ENCODE peak calls at places on chromosomes 5 and 9, in eight cellular contexts. L is IMR-90, O is mesenchymal stem cell, R is GM23248, D is mammary epithelial cell, C is PC-3, E is neural progenitor cell, A is fibroblast of lung. H is an unnamed sample.

GRCh38 chr5:153672347-153673090 is 182.0 kb downstream of the GRIA1 start:
- DNase-seq in A (peak; percentile 17), C (no peak), E (no peak), L (no peak), O (no peak), D (no peak), R (peak; percentile 29), H (no peak)

GRCh38 chr5:170246471-170246870 is 13.7 kb downstream of the C5orf58 start:
- DNase-seq in D (no peak), L (no peak), R (no peak), A (no peak), E (no peak), O (no peak), C (no peak), H (no peak)

GRCh38 chr5:139658928-139659667 is 10.9 kb downstream of the CXXC5 start:
- DNase-seq in E (peak; percentile 55), A (peak; percentile 60), D (peak; percentile 62), L (peak; percentile 77), R (peak; percentile 91), C (peak; percentile 33), O (peak; percentile 96), H (peak; percentile 76)

GRCh38 chr5:14213813-14214585 is 70.9 kb downstream of the TRIO start:
- DNase-seq in A (no peak), D (no peak), L (no peak), O (no peak), R (no peak), E (peak; percentile 28), C (no peak), H (peak; percentile 37)

GRCh38 chr5:82669720-82670119 is 391.6 kb upstream of the RPS23 start:
- DNase-seq in C (peak; percentile 59), R (no peak), A (no peak), L (no peak), D (no peak), O (no peak), E (no peak), H (no peak)

GRCh38 chr9:82247318-82247717 is 258.7 kb downstream of the SPATA31D1 start:
- DNase-seq in R (no peak), C (no peak), E (no peak), A (no peak), O (no peak), D (no peak), L (no peak), H (no peak)

GRCh38 chr9:108850293-108850897 is 5.4 kb downstream of the ACTL7B start:
- DNase-seq in C (peak; percentile 50), L (peak; percentile 14), O (no peak), D (peak; percentile 37), E (no peak), A (peak; percentile 50), R (peak; percentile 42), H (peak; percentile 37)

GRCh38 chr9:98097836-98098235 is 21.2 kb downstream of the TRIM14 start:
- DNase-seq in C (peak; percentile 18), R (no peak), A (no peak), L (no peak), E (peak; percentile 53), D (peak; percentile 63), O (no peak), H (peak; percentile 34)

GRCh38 chr9:134666208-134666607 is 24.6 kb downstream of the COL5A1 start:
- DNase-seq in E (no peak), R (no peak), C (no peak), D (no peak), L (no peak), A (no peak), O (no peak), H (no peak)

GRCh38 chr5:159123700-159124099 is 24.0 kb upstream of the EBF1 start:
- DNase-seq in O (no peak), E (no peak), A (no peak), D (no peak), L (no peak), C (no peak), R (no peak), H (no peak)

GRCh38 chr9:133771486-133772482 is 33.6 kb upstream of the SARDH start:
- DNase-seq in R (no peak), L (no peak), C (no peak), D (no peak), O (no peak), A (no peak), E (no peak), H (no peak)

GRCh38 chr5:172142709-172143215 is 45.3 kb downstream of the STK10 start:
- DNase-seq in D (no peak), A (no peak), L (peak; percentile 55), R (no peak), C (no peak), E (no peak), O (peak; percentile 19), H (peak; percentile 48)

GRCh38 chr5:3226171-3226570 is 369.5 kb upstream of the IRX1 start:
- DNase-seq in E (no peak), D (no peak), R (peak; percentile 2), O (no peak), C (no peak), A (no peak), L (no peak), H (no peak)

GRCh38 chr9:88691096-88691495 is 156.1 kb downstream of the NXNL2 start:
- DNase-seq in L (no peak), O (no peak), E (no peak), R (no peak), C (no peak), A (no peak), D (no peak), H (no peak)

GRCh38 chr9:37706290-37706689 is 47.3 kb upstream of the TRMT10B start:
- DNase-seq in A (peak; percentile 2), R (peak; percentile 53), O (peak; percentile 1), E (no peak), C (peak; percentile 22), L (no peak), D (peak; percentile 69), H (no peak)

GRCh38 chr5:84986688-84987087 is 602.0 kb upstream of the EDIL3 start:
- DNase-seq in E (no peak), D (peak; percentile 11), L (no peak), A (no peak), O (no peak), R (no peak), C (peak; percentile 11), H (no peak)

GRCh38 chr9:136011703-136012496 is 50.7 kb upstream of the UBAC1 start:
- DNase-seq in O (peak; percentile 86), R (peak; percentile 37), L (peak; percentile 59), D (no peak), C (no peak), E (no peak), A (peak; percentile 89), H (peak; percentile 86)

GRCh38 chr5:178277866-178278265 is 45.3 kb upstream of the PHYKPL start:
- DNase-seq in E (no peak), C (no peak), O (no peak), L (no peak), R (no peak), A (no peak), D (no peak), H (no peak)

GRCh38 chr5:18744990-18745590 is 1110.8 kb downstream of the TAF11L14 start:
- DNase-seq in R (no peak), L (no peak), C (no peak), D (no peak), E (no peak), A (no peak), O (no peak), H (no peak)

GRCh38 chr9:36744678-36745077 is 172.0 kb downstream of the MELK start:
- DNase-seq in E (no peak), L (no peak), D (no peak), C (peak; percentile 1), A (no peak), O (no peak), R (no peak), H (no peak)

GRCh38 chr5:3010301-3010952 is 258.9 kb upstream of the IRX2 start:
- DNase-seq in E (no peak), A (no peak), R (no peak), D (peak; percentile 71), C (no peak), L (no peak), O (no peak), H (no peak)

GRCh38 chr5:18745988-18746615 is 1111.8 kb downstream of the TAF11L14 start:
- DNase-seq in D (peak; percentile 8), E (no peak), C (peak; percentile 79), A (peak; percentile 2), L (no peak), R (peak; percentile 17), O (peak; percentile 40), H (no peak)

GRCh38 chr5:17217421-17218352 is at the start of gene BASP1:
- DNase-seq in R (peak; percentile 90), E (peak; percentile 94), O (peak; percentile 85), D (peak; percentile 65), L (peak; percentile 75), A (peak; percentile 82), C (peak; percentile 83), H (peak; percentile 94)

GRCh38 chr5:83277953-83278352 is 193.6 kb upstream of the VCAN start:
- DNase-seq in E (no peak), D (no peak), C (no peak), L (no peak), A (no peak), O (no peak), R (no peak), H (no peak)

GRCh38 chr5:129904667-129905466 is 602 bp downstream of the CHSY3 start:
- DNase-seq in L (no peak), D (peak; percentile 44), E (peak; percentile 62), A (no peak), O (peak; percentile 45), R (peak; percentile 59), C (no peak), H (peak; percentile 49)

GRCh38 chr5:10789726-10790125 is 28.7 kb upstream of the DAP start:
- DNase-seq in E (no peak), A (no peak), D (no peak), C (no peak), R (peak; percentile 12), O (peak; percentile 31), L (peak; percentile 12), H (no peak)

GRCh38 chr9:137077010-137077747 is at the start of gene UAP1L1:
- DNase-seq in A (peak; percentile 60), C (peak; percentile 26), D (no peak), R (peak; percentile 78), E (peak; percentile 75), O (peak; percentile 72), L (peak; percentile 42), H (peak; percentile 76)

GRCh38 chr5:9198399-9198798 is 347.5 kb downstream of the SEMA5A start:
- DNase-seq in L (peak; percentile 59), C (peak; percentile 47), E (peak; percentile 40), R (peak; percentile 35), O (peak; percentile 44), D (no peak), A (peak; percentile 53), H (no peak)
- H3K4me2 ChIP-seq in L (no peak overlapping the region), C (peak overlapping the region; percentile 52), E (peak overlapping the region; percentile 66), R (no peak overlapping the region), O (no peak overlapping the region), D (no peak overlapping the region), A (no peak overlapping the region), H (no peak overlapping the region)

GRCh38 chr9:34759432-34760134 is 49.6 kb upstream of the CCL21 start:
- DNase-seq in D (no peak), C (no peak), O (no peak), E (no peak), R (no peak), A (no peak), L (no peak), H (no peak)
- H3K27ac ChIP-seq in D (no peak overlapping the region), C (no peak overlapping the region), O (no peak overlapping the region), E (no peak overlapping the region), R (no peak overlapping the region), A (no peak overlapping the region), L (no peak overlapping the region), H (no peak overlapping the region)

GRCh38 chr9:128575469-128575868 is 23.1 kb downstream of the SPTAN1 start:
- DNase-seq in L (no peak), D (no peak), O (no peak), A (peak; percentile 52), R (peak; percentile 65), E (no peak), C (no peak), H (no peak)
- H3K36me3 ChIP-seq in L (peaks cover 67% of the 10 kb centered on the region), D (peaks cover 52% of the 10 kb centered on the region), O (peaks cover 60% of the 10 kb centered on the region), A (peaks cover 32% of the 10 kb centered on the region), R (peaks cover 89% of the 10 kb centered on the region), E (peaks cover 12% of the 10 kb centered on the region), C (peaks cover 60% of the 10 kb centered on the region), H (peaks cover 13% of the 10 kb centered on the region)

GRCh38 chr5:173633304-173633703 is 16.9 kb upstream of the BOD1 start:
- DNase-seq in A (no peak), L (no peak), C (no peak), R (no peak), E (no peak), D (peak; percentile 19), O (no peak), H (no peak)
- H3K4me2 ChIP-seq in A (no peak overlapping the region), L (no peak overlapping the region), C (no peak overlapping the region), R (no peak overlapping the region), E (no peak overlapping the region), D (no peak overlapping the region), O (no peak overlapping the region), H (no peak overlapping the region)

H was measured in hepatocyte.